ENCODE peak calls at places on chromosomes 16 and 17, in ten cellular contexts. B, L, N, M, Z, E, S, I, A and R are unnamed samples.

GRCh38 chr16:49519741-49520140 is 146.1 kb downstream of the C16orf78 start:
- DNase-seq in Z (no peak), B (no peak), L (no peak), M (no peak), E (no peak), A (no peak), I (no peak), S (no peak), N (no peak), R (no peak)

GRCh38 chr16:89275284-89275584 is 57.7 kb downstream of the ZNF778 start:
- DNase-seq in L (no peak), M (no peak), N (no peak), S (no peak), I (no peak), Z (no peak), A (no peak), E (no peak), B (no peak), R (no peak)

GRCh38 chr16:3518292-3518982 is 17.6 kb downstream of the CLUAP1 start:
- DNase-seq in Z (no peak), M (no peak), L (no peak), A (no peak), I (no peak), B (no peak), S (no peak), E (no peak), N (no peak), R (no peak)

GRCh38 chr17:45299311-45299710 is 17.5 kb downstream of the MAP3K14 start:
- DNase-seq in B (no peak), Z (no peak), M (no peak), S (peak; percentile 82), N (no peak), E (no peak), I (no peak), A (no peak), L (peak; percentile 70), R (no peak)

GRCh38 chr16:52389045-52389444 is 157.9 kb downstream of the TOX3 start:
- DNase-seq in N (no peak), A (no peak), S (no peak), M (no peak), I (no peak), Z (no peak), L (no peak), B (no peak), E (no peak), R (no peak)

GRCh38 chr17:59565959-59566324 is 532 bp downstream of the DHX40 start:
- DNase-seq in Z (peak; percentile 54), A (peak; percentile 52), B (peak; percentile 88), M (peak; percentile 48), I (peak; percentile 64), S (peak; percentile 63), N (no peak), L (peak; percentile 90), E (peak; percentile 15), R (peak; percentile 91)

GRCh38 chr17:48441231-48441711 is 11.3 kb upstream of the SKAP1 start:
- DNase-seq in E (no peak), I (peak; percentile 91), M (no peak), N (no peak), A (peak; percentile 23), B (no peak), S (peak; percentile 40), Z (no peak), L (no peak), R (no peak)

GRCh38 chr17:61467416-61468262 is 15.4 kb downstream of the TBX4 start:
- DNase-seq in B (no peak), N (peak; percentile 14), L (peak; percentile 41), M (no peak), S (peak; percentile 28), I (no peak), E (no peak), A (no peak), Z (no peak), R (peak; percentile 78)

GRCh38 chr16:74711938-74712337 is 11.3 kb upstream of the MLKL start:
- DNase-seq in A (no peak), I (no peak), M (no peak), Z (no peak), B (no peak), E (no peak), N (no peak), S (no peak), L (no peak), R (no peak)

GRCh38 chr17:44467108-44467507 is 36.1 kb downstream of the GPATCH8 start:
- DNase-seq in E (no peak), A (no peak), B (no peak), Z (no peak), I (no peak), N (no peak), S (no peak), L (no peak), M (no peak), R (no peak)

GRCh38 chr17:32445075-32445427 is 741 bp downstream of the PSMD11 start:
- DNase-seq in E (peak; percentile 15), S (peak; percentile 40), L (peak; percentile 70), I (no peak), A (peak; percentile 48), Z (peak; percentile 27), N (no peak), B (no peak), M (no peak), R (peak; percentile 81)

GRCh38 chr17:10072556-10072955 is 125.8 kb downstream of the GAS7 start:
- DNase-seq in S (no peak), N (peak; percentile 8), A (no peak), E (no peak), L (no peak), M (no peak), I (no peak), Z (no peak), B (no peak), R (no peak)

GRCh38 chr17:9185142-9185541 is 163.8 kb downstream of the NTN1 start:
- DNase-seq in L (no peak), Z (no peak), B (peak; percentile 2), N (no peak), E (peak; percentile 69), M (no peak), A (no peak), S (no peak), I (no peak), R (no peak)

GRCh38 chr16:23280483-23280967 is 21.6 kb upstream of the SCNN1B start:
- DNase-seq in L (no peak), B (no peak), S (no peak), Z (no peak), A (no peak), I (no peak), M (no peak), N (no peak), E (no peak), R (no peak)

GRCh38 chr16:87223656-87224248 is 93.4 kb downstream of the C16orf95 start:
- DNase-seq in A (no peak), L (no peak), M (no peak), B (no peak), E (no peak), Z (no peak), I (no peak), N (no peak), S (no peak), R (no peak)

GRCh38 chr17:79509008-79509407 is 101.8 kb downstream of the RBFOX3 start:
- DNase-seq in E (no peak), M (no peak), A (no peak), Z (no peak), N (no peak), L (no peak), B (no peak), I (no peak), S (no peak), R (no peak)

GRCh38 chr17:7215652-7216139 is 3.9 kb downstream of the DLG4 start:
- DNase-seq in B (no peak), S (no peak), I (no peak), N (no peak), A (no peak), Z (no peak), L (peak; percentile 73), E (no peak), M (no peak), R (peak; percentile 82)

GRCh38 chr16:2178321-2179106 is 17.9 kb downstream of the CASKIN1 start:
- DNase-seq in B (no peak), Z (no peak), A (peak; percentile 44), E (no peak), M (no peak), S (no peak), I (peak; percentile 24), N (no peak), L (peak; percentile 71), R (peak; percentile 82)

GRCh38 chr16:48347191-48347860 is 37.9 kb downstream of the SIAH1 start:
- DNase-seq in E (no peak), M (no peak), B (no peak), S (no peak), Z (no peak), A (no peak), L (no peak), N (no peak), I (peak; percentile 7), R (no peak)

GRCh38 chr16:85979605-85980004 is 80.6 kb downstream of the IRF8 start:
- DNase-seq in M (no peak), A (no peak), B (no peak), Z (no peak), E (no peak), S (no peak), L (no peak), N (no peak), I (no peak), R (no peak)

GRCh38 chr17:45364531-45365390 is 47.9 kb upstream of the MAP3K14 start:
- DNase-seq in L (no peak), N (no peak), E (no peak), S (no peak), M (no peak), A (no peak), I (no peak), B (peak; percentile 89), Z (no peak), R (peak; percentile 96)

GRCh38 chr17:73645050-73645871 is 1.0 kb upstream of the SDK2 start:
- DNase-seq in I (no peak), S (no peak), B (peak; percentile 87), N (no peak), A (peak; percentile 27), Z (no peak), L (peak; percentile 86), M (no peak), E (peak; percentile 69), R (peak; percentile 69)

GRCh38 chr16:22726868-22727267 is 87.1 kb upstream of the HS3ST2 start:
- DNase-seq in L (no peak), E (no peak), A (no peak), B (no peak), Z (no peak), I (no peak), S (no peak), N (no peak), M (no peak), R (no peak)

GRCh38 chr17:65294184-65294719 is 157.1 kb downstream of the RGS9 start:
- DNase-seq in I (peak; percentile 46), M (peak; percentile 48), E (peak; percentile 51), S (peak; percentile 20), A (peak; percentile 54), L (peak; percentile 83), B (peak; percentile 69), N (peak; percentile 67), Z (peak; percentile 11), R (peak; percentile 92)

GRCh38 chr17:73305845-73306836 is 5.7 kb downstream of the CDC42EP4 start:
- DNase-seq in B (no peak), L (no peak), I (no peak), E (no peak), A (no peak), S (no peak), Z (no peak), N (no peak), M (no peak), R (no peak)

GRCh38 chr17:42754782-42755181 is 6.2 kb upstream of the RAMP2 start:
- DNase-seq in A (no peak), S (no peak), B (no peak), M (no peak), N (no peak), I (no peak), L (no peak), E (no peak), Z (no peak), R (no peak)

GRCh38 chr16:2468725-2469398 is 2.2 kb upstream of the NTN3 start:
- DNase-seq in I (no peak), B (peak; percentile 97), E (no peak), N (no peak), L (no peak), A (no peak), S (no peak), Z (no peak), M (peak; percentile 52), R (no peak)

GRCh38 chr17:9256361-9256943 is 235.1 kb downstream of the NTN1 start:
- DNase-seq in L (no peak), B (no peak), M (no peak), N (no peak), A (no peak), E (no peak), Z (no peak), S (no peak), I (no peak), R (no peak)